ENCODE peak calls at places on chromosome 6, in six cellular contexts. One of them, this sample, is unnamed.

GRCh38 chr6:150373260-150373701 is 4.5 kb downstream of the IYD start:
- DNase-seq in HT1080: no peak
- DNase-seq in activated CD8-positive, alpha-beta T cell treated with anti-CD3 and anti-CD28 coated beads, Interleukin-2, amount 10 ng/mL, durations not matched to agents 7 days and 5 days: no peak
- DNase-seq in heart left ventricle: no peak
- DNase-seq in nephron progenitor cell: no peak
- DNase-seq in BE2C: no peak
- DNase-seq in this sample: no peak

GRCh38 chr6:30836431-30836866 is 47.9 kb upstream of the DDR1 start:
- DNase-seq in BE2C: no peak
- DNase-seq in HT1080: no peak
- DNase-seq in activated CD8-positive, alpha-beta T cell treated with anti-CD3 and anti-CD28 coated beads, Interleukin-2, amount 10 ng/mL, durations not matched to agents 7 days and 5 days: no peak
- DNase-seq in heart left ventricle: peak
- DNase-seq in nephron progenitor cell: no peak
- DNase-seq in this sample: no peak

GRCh38 chr6:36128793-36129192 is 1.5 kb upstream of the MAPK13 start:
- DNase-seq in BE2C: no peak
- DNase-seq in nephron progenitor cell: no peak
- DNase-seq in HT1080: no peak
- DNase-seq in activated CD8-positive, alpha-beta T cell treated with anti-CD3 and anti-CD28 coated beads, Interleukin-2, amount 10 ng/mL, durations not matched to agents 7 days and 5 days: no peak
- DNase-seq in heart left ventricle: no peak
- DNase-seq in this sample: no peak

GRCh38 chr6:7424967-7425807 is 35.6 kb downstream of the RIOK1 start:
- DNase-seq in HT1080: peak
- DNase-seq in BE2C: no peak
- DNase-seq in activated CD8-positive, alpha-beta T cell treated with anti-CD3 and anti-CD28 coated beads, Interleukin-2, amount 10 ng/mL, durations not matched to agents 7 days and 5 days: no peak
- DNase-seq in nephron progenitor cell: no peak
- DNase-seq in heart left ventricle: peak
- DNase-seq in this sample: no peak

GRCh38 chr6:46090115-46091079 is 39.4 kb upstream of the ENPP4 start:
- DNase-seq in activated CD8-positive, alpha-beta T cell treated with anti-CD3 and anti-CD28 coated beads, Interleukin-2, amount 10 ng/mL, durations not matched to agents 7 days and 5 days: peak
- DNase-seq in HT1080: peak
- DNase-seq in nephron progenitor cell: peak
- DNase-seq in BE2C: peak
- DNase-seq in heart left ventricle: peak
- DNase-seq in this sample: peak

GRCh38 chr6:127518212-127518709 is 874 bp downstream of the MTCL3 start:
- DNase-seq in HT1080: no peak
- DNase-seq in nephron progenitor cell: no peak
- DNase-seq in BE2C: peak
- DNase-seq in activated CD8-positive, alpha-beta T cell treated with anti-CD3 and anti-CD28 coated beads, Interleukin-2, amount 10 ng/mL, durations not matched to agents 7 days and 5 days: no peak
- DNase-seq in heart left ventricle: no peak
- DNase-seq in this sample: peak

GRCh38 chr6:15504040-15504491 is 158.8 kb downstream of the DTNBP1 start:
- DNase-seq in nephron progenitor cell: peak
- DNase-seq in activated CD8-positive, alpha-beta T cell treated with anti-CD3 and anti-CD28 coated beads, Interleukin-2, amount 10 ng/mL, durations not matched to agents 7 days and 5 days: no peak
- DNase-seq in BE2C: no peak
- DNase-seq in heart left ventricle: peak
- DNase-seq in HT1080: no peak
- DNase-seq in this sample: peak

GRCh38 chr6:149933461-149933860 is 8.4 kb upstream of the ULBP2 start:
- DNase-seq in nephron progenitor cell: no peak
- DNase-seq in activated CD8-positive, alpha-beta T cell treated with anti-CD3 and anti-CD28 coated beads, Interleukin-2, amount 10 ng/mL, durations not matched to agents 7 days and 5 days: no peak
- DNase-seq in HT1080: no peak
- DNase-seq in heart left ventricle: no peak
- DNase-seq in BE2C: no peak
- DNase-seq in this sample: no peak

GRCh38 chr6:15443119-15443518 is 197.2 kb downstream of the JARID2 start:
- DNase-seq in heart left ventricle: no peak
- DNase-seq in HT1080: peak
- DNase-seq in activated CD8-positive, alpha-beta T cell treated with anti-CD3 and anti-CD28 coated beads, Interleukin-2, amount 10 ng/mL, durations not matched to agents 7 days and 5 days: no peak
- DNase-seq in BE2C: no peak
- DNase-seq in nephron progenitor cell: no peak
- DNase-seq in this sample: no peak